ENCODE peak calls at places on chromosomes 12 and 14, in five cellular contexts. V is A549, H is K562, R is HepG2, G is H1. M is an unnamed sample.

GRCh38 chr12:115998119-115998633 is 279.3 kb downstream of the MED13L start:
- DNase-seq in V (peak; percentile 45), H (peak; percentile 53), R (peak; percentile 24), G (peak; percentile 61), M (peak; percentile 72)

GRCh38 chr14:98136019-98136418 is 1136.0 kb downstream of the BCL11B start:
- DNase-seq in V (no peak), H (no peak), R (no peak), G (no peak), M (no peak)

GRCh38 chr12:106889326-106889725 is 66.4 kb upstream of the TMEM263 start:
- DNase-seq in V (no peak), H (no peak), R (no peak), G (no peak), M (no peak)

GRCh38 chr14:79705126-79705894 is 506.0 kb downstream of the DIO2 start:
- DNase-seq in V (no peak), H (no peak), R (no peak), G (no peak), M (no peak)

GRCh38 chr12:101570022-101570421 is 24.7 kb upstream of the MYBPC1 start:
- DNase-seq in V (no peak), H (peak; percentile 10), R (peak; percentile 81), G (no peak), M (peak; percentile 63)

GRCh38 chr12:87015352-87015751 is 759.2 kb upstream of the MGAT4C start:
- DNase-seq in V (no peak), H (no peak), R (no peak), G (no peak), M (no peak)

GRCh38 chr12:117792471-117792870 is 176.3 kb downstream of the KSR2 start:
- DNase-seq in V (no peak), H (no peak), R (no peak), G (no peak), M (no peak)

GRCh38 chr14:96225745-96226151 is 21.1 kb downstream of the BDKRB2 start:
- DNase-seq in V (no peak), H (no peak), R (peak; percentile 7), G (peak; percentile 59), M (peak; percentile 64)

GRCh38 chr14:71620401-71620800 is 311.8 kb upstream of the RGS6 start:
- DNase-seq in V (no peak), H (no peak), R (no peak), G (no peak), M (peak; percentile 82)

GRCh38 chr14:54350196-54350595 is 46.6 kb upstream of the CDKN3 start:
- DNase-seq in V (no peak), H (no peak), R (no peak), G (no peak), M (peak; percentile 58)

GRCh38 chr12:42213954-42214426 is 24.1 kb downstream of the YAF2 start:
- DNase-seq in V (no peak), H (no peak), R (no peak), G (no peak), M (peak; percentile 55)

GRCh38 chr12:95368931-95369330 is 105.0 kb upstream of the METAP2 start:
- DNase-seq in V (no peak), H (no peak), R (no peak), G (no peak), M (no peak)

GRCh38 chr14:64504897-64505771 is 564 bp downstream of the ZBTB1 start:
- DNase-seq in V (peak; percentile 78), H (peak; percentile 90), R (peak; percentile 67), G (peak; percentile 84), M (peak; percentile 83)

GRCh38 chr12:110563702-110564470 is 19.2 kb downstream of the PPTC7 start:
- DNase-seq in V (no peak), H (no peak), R (no peak), G (no peak), M (peak; percentile 56)
- TF ChIP-seq MAFK in V (peak; percentile 89), H (peak; percentile 21), R (peak; percentile 60), G (no peak), M (peak; percentile 72)

GRCh38 chr12:122726056-122726558 is 4.5 kb downstream of the HCAR1 start:
- DNase-seq in V (no peak), H (peak; percentile 32), R (peak; percentile 69), G (no peak), M (no peak)
- TF ChIP-seq MAFK in V (no peak), H (no peak), R (no peak), G (no peak), M (no peak)

GRCh38 chr14:31781578-31781977 is 220.4 kb downstream of the NUBPL start:
- DNase-seq in V (no peak), H (no peak), R (no peak), G (no peak), M (no peak)

GRCh38 chr14:31788340-31788739 is 227.1 kb downstream of the NUBPL start:
- DNase-seq in V (no peak), H (no peak), R (no peak), G (no peak), M (no peak)

GRCh38 chr14:31785574-31785973 is 224.4 kb downstream of the NUBPL start:
- DNase-seq in V (no peak), H (no peak), R (no peak), G (no peak), M (no peak)

GRCh38 chr14:31792726-31793125 is 231.5 kb downstream of the NUBPL start:
- DNase-seq in V (no peak), H (no peak), R (no peak), G (no peak), M (no peak)

GRCh38 chr14:31787377-31787776 is 226.2 kb downstream of the NUBPL start:
- DNase-seq in V (peak; percentile 9), H (peak; percentile 21), R (peak; percentile 72), G (no peak), M (peak; percentile 11)
- TF ChIP-seq MAFK in V (no peak), H (no peak), R (no peak), G (no peak), M (no peak)

GRCh38 chr12:109759076-109759420 is 45.4 kb downstream of the FAM222A start:
- DNase-seq in V (no peak), H (no peak), R (no peak), G (no peak), M (no peak)

GRCh38 chr12:109758406-109759075 is 44.9 kb downstream of the FAM222A start:
- DNase-seq in V (no peak), H (no peak), R (no peak), G (peak; percentile 49), M (no peak)

GRCh38 chr12:109760031-109760929 is 46.7 kb downstream of the FAM222A start:
- DNase-seq in V (no peak), H (no peak), R (peak; percentile 65), G (peak; percentile 43), M (no peak)

GRCh38 chr12:109760930-109761630 is 47.5 kb downstream of the FAM222A start:
- DNase-seq in V (no peak), H (no peak), R (no peak), G (peak; percentile 41), M (no peak)

DNA sequence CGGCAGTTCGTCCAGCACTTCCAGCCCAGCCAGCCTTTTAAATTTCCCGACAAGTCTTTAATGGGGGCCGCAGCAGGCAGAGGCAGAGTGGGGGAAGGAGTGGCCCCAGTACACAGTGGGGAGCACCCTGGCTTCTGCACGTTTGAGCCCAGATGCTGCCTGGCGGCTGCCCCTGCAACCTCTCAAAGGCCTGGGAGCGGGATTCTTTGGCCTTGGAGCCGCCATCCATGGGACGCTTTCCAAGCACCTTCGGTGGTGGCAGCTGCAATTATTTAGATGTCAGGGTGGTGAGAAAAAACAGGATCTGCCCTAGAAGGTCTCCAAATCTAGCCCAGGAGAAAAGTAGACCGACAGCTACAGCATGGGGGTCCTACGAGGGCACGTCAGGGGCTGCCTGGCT is 46.0 kb downstream of the FAM222A start:
- DNase-seq in V (no peak), H (no peak), R (no peak), G (peak; percentile 43), M (no peak)
- TF ChIP-seq MAFK in V (no peak), H (no peak), R (no peak), G (no peak), M (no peak)

DNA sequence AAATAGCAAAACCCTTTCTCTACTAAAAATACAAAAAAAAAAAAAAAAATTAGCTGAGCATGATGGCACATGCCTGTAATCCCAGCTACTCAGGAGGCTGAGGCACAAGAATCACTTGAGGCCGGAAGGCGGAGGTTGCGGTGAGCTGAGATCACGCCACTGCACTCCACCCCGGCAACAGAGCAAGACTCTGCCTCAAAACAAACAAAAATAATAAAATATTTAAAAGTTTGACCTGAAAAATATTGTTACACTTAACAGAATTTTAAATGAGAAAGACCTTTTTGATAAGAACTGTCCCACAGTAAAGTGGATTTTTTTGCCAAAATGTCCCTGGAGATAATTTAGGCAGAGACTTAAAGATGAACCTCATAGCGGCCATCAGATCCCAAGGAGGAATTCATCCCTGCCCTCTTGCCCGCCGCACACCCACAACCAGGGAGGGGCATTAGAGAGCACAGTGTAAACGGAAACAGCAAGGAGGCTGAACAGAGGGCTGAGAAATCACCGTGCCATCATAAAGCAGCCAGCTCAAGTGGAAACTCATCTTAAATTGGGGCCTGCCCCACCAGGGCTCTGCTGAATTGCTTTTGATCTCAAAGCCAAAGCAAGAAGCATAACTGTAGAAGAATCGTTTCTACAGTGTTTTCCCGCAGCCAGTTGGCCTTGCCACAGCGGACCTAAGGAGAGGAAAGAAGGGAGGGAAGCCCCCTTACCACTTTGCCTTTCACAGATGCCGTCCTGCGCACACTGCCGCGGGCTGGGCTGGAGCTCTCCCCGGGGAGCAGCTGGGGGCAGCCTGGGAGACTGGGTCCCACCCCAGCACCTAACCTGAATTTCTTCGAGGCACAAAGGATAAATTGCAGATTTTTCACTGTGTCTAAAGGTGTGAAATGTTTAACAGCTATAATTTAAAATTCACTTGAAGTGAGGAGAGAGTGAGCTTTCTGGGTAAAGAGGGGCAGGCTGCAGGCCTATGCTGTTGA is 52.0 kb upstream of the MMP17 start:
- DNase-seq in V (no peak), H (no peak), R (no peak), G (no peak), M (no peak)
- TF ChIP-seq MAFK in V (no peak), H (no peak), R (no peak), G (no peak), M (no peak)

DNA sequence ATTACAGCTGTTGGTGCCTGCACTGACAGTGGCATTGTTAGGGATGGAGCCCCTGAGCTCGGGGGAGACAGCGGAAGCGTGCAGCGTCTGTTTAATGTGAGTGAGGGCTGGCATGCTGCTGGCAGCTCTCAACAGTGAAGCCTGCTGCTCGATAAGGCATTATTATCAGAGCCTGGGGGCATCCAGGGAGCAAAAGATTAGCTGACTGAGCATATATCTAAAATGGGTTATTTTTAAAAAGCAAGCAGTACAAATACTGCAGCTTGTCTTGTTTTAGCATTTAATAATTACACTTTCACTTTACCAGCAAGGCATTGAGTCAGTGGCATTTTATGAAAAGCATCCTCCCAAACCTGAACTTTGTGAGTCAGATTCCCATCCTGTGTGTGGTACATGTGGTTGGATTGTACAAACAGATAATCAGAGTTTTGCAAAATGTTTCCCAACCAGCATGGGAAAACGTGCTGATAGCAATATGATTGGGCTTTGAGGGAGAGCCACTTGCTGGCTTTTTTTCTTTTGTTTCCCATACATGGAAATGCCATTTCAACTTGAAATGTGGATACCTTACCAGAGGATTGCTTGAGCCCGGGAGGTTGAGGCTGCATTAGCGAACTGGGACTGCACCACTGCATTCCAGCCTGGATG is 150.8 kb downstream of the PRKCH start:
- DNase-seq in V (peak; percentile 65), H (no peak), R (peak; percentile 90), G (no peak), M (peak; percentile 99)
- TF ChIP-seq MAFK in V (peak; percentile 97), H (peak; percentile 14), R (peak; percentile 82), G (no peak), M (peak; percentile 94)